ENCODE peak calls at places on chromosomes 12 and 14, in six cellular contexts. J is K562, Y is WTC11, S is HepG2, Z is H1, P is GM12878. I is an unnamed sample.

GRCh38 chr12:79187032-79187431 is 322.5 kb downstream of the SYT1 start:
- DNase-seq in P (no peak), Z (no peak), Y (no peak), J (no peak), S (no peak), I (no peak)

GRCh38 chr14:72256055-72256454 is 323.8 kb downstream of the RGS6 start:
- DNase-seq in Z (no peak), J (no peak), S (no peak), Y (no peak), P (no peak), I (no peak)

GRCh38 chr14:100873083-100873482 is 30.4 kb downstream of the RTL1 start:
- DNase-seq in S (no peak), Z (no peak), Y (no peak), P (no peak), J (peak; percentile 11), I (no peak)

GRCh38 chr14:77116194-77116817 is 18.2 kb downstream of the CIPC start:
- DNase-seq in J (no peak), P (no peak), Z (no peak), S (no peak), Y (no peak), I (no peak)

GRCh38 chr12:88715673-88716072 is 135.4 kb upstream of the KITLG start:
- DNase-seq in J (no peak), Z (no peak), P (no peak), Y (no peak), S (no peak), I (no peak)

GRCh38 chr12:108587826-108588225 is 10.1 kb downstream of the TMEM119 start:
- DNase-seq in J (no peak), Y (no peak), P (no peak), Z (no peak), S (no peak), I (no peak)

GRCh38 chr12:53069621-53070410 is 9.4 kb downstream of the SPRYD3 start:
- DNase-seq in S (no peak), Y (no peak), P (no peak), Z (no peak), J (no peak), I (no peak)

GRCh38 chr12:14278294-14278953 is 87.1 kb upstream of the ATF7IP start:
- DNase-seq in Z (no peak), P (no peak), J (no peak), S (no peak), Y (no peak), I (no peak)

GRCh38 chr14:60862283-60862682 is 118.6 kb downstream of the TRMT5 start:
- DNase-seq in J (no peak), Y (no peak), P (no peak), Z (no peak), S (no peak), I (no peak)

GRCh38 chr12:28223853-28224252 is 33.6 kb downstream of the CCDC91 start:
- DNase-seq in S (no peak), Y (no peak), Z (no peak), J (no peak), P (no peak), I (no peak)

GRCh38 chr12:122909442-122910288 is 13.7 kb upstream of the VPS37B start:
- DNase-seq in P (no peak), Z (no peak), Y (no peak), S (no peak), J (no peak), I (peak; percentile 45)

GRCh38 chr14:45531022-45531421 is 278.0 kb upstream of the MIS18BP1 start:
- DNase-seq in S (no peak), P (no peak), Z (no peak), J (no peak), Y (no peak), I (no peak)

GRCh38 chr12:40101747-40102146 is 4.1 kb downstream of the SLC2A13 start:
- DNase-seq in Y (no peak), J (no peak), Z (no peak), S (no peak), P (no peak), I (no peak)

GRCh38 chr12:106035421-106035820 is 103.3 kb downstream of the NUAK1 start:
- DNase-seq in S (no peak), P (no peak), Y (no peak), Z (no peak), J (no peak), I (no peak)

GRCh38 chr12:54026640-54027441 is 1.4 kb upstream of the HOXC6 start:
- DNase-seq in Z (no peak), P (no peak), Y (no peak), S (no peak), J (no peak), I (no peak)

GRCh38 chr12:47870175-47870781 is 34.5 kb downstream of the VDR start:
- DNase-seq in J (peak; percentile 41), S (peak; percentile 54), Y (peak; percentile 68), P (peak; percentile 43), Z (peak; percentile 56), I (peak; percentile 75)

GRCh38 chr14:38808734-38809455 is 294.1 kb downstream of the SEC23A start:
- DNase-seq in J (no peak), Y (peak; percentile 33), Z (peak; percentile 60), S (peak; percentile 21), P (no peak), I (peak; percentile 17)

GRCh38 chr12:15256760-15257159 is 35.5 kb upstream of the RERG start:
- DNase-seq in Z (no peak), S (no peak), J (no peak), P (no peak), Y (no peak), I (no peak)

GRCh38 chr14:61471297-61471980 is 150.1 kb downstream of the PRKCH start:
- DNase-seq in S (no peak), J (no peak), Z (no peak), P (no peak), Y (no peak), I (no peak)

GRCh38 chr14:33568935-33569579 is 381.8 kb downstream of the EGLN3 start:
- DNase-seq in Y (no peak), P (no peak), S (no peak), J (no peak), Z (no peak), I (no peak)

GRCh38 chr14:44162197-44162596 is 344.9 kb downstream of the FSCB start:
- DNase-seq in Y (no peak), P (no peak), Z (no peak), S (peak; percentile 33), J (no peak), I (peak; percentile 17)

GRCh38 chr12:102964872-102965271 is 7.4 kb downstream of the ASCL1 start:
- DNase-seq in S (no peak), P (no peak), Y (peak; percentile 70), Z (peak; percentile 69), J (no peak), I (peak; percentile 80)

GRCh38 chr12:97943359-97943758 is 480.8 kb downstream of the RMST start:
- DNase-seq in S (no peak), P (no peak), Z (no peak), Y (no peak), J (no peak), I (peak; percentile 21)

GRCh38 chr12:81337891-81338290 is 260.0 kb downstream of the ACSS3 start:
- DNase-seq in Y (no peak), J (no peak), P (no peak), Z (no peak), S (no peak), I (no peak)
- TF ChIP-seq CTCF in Y (no peak), J (no peak), P (no peak), Z (no peak), S (no peak), I (no peak)

GRCh38 chr14:51654549-51654879 is 2.8 kb downstream of the FRMD6 start:
- DNase-seq in J (no peak), Y (no peak), Z (no peak), S (no peak), P (no peak), I (no peak)

GRCh38 chr14:51651388-51652167 is at the start of gene FRMD6:
- DNase-seq in J (peak; percentile 88), Z (peak; percentile 89), S (peak; percentile 68), P (peak; percentile 26), Y (peak; percentile 89), I (peak; percentile 92)

GRCh38 chr14:51653096-51653814 is 1.5 kb downstream of the FRMD6 start:
- DNase-seq in Z (no peak), Y (no peak), S (no peak), P (no peak), J (peak; percentile 6), I (peak; percentile 67)

GRCh38 chr14:51652168-51653095 is 722 bp downstream of the FRMD6 start:
- DNase-seq in S (no peak), Y (peak; percentile 61), Z (peak; percentile 83), J (peak; percentile 17), P (no peak), I (peak; percentile 71)

GRCh38 chr14:51653855-51654548 is 2.3 kb downstream of the FRMD6 start:
- DNase-seq in Z (no peak), Y (no peak), S (no peak), J (no peak), P (no peak), I (no peak)
- TF ChIP-seq CREB1 in Z (no peak), Y (no peak), S (no peak), J (no peak), P (no peak), I (no peak)

GRCh38 chr12:49121047-49121696 is 10.0 kb downstream of the TUBA1B start:
- DNase-seq in S (peak; percentile 79), Z (peak; percentile 56), Y (peak; percentile 45), P (no peak), J (peak; percentile 41), I (peak; percentile 84)
- TF ChIP-seq CTCF in S (peak; percentile 88), Z (peak; percentile 80), Y (no peak), P (peak; percentile 36), J (peak; percentile 58), I (peak; percentile 69)

GRCh38 chr14:58737511-58737910 is 99.7 kb downstream of the DACT1 start:
- DNase-seq in J (no peak), Z (no peak), S (no peak), P (no peak), Y (no peak), I (no peak)
- TF ChIP-seq CREB1 in J (no peak), Z (no peak), S (no peak), P (no peak), Y (no peak), I (no peak)

DNA sequence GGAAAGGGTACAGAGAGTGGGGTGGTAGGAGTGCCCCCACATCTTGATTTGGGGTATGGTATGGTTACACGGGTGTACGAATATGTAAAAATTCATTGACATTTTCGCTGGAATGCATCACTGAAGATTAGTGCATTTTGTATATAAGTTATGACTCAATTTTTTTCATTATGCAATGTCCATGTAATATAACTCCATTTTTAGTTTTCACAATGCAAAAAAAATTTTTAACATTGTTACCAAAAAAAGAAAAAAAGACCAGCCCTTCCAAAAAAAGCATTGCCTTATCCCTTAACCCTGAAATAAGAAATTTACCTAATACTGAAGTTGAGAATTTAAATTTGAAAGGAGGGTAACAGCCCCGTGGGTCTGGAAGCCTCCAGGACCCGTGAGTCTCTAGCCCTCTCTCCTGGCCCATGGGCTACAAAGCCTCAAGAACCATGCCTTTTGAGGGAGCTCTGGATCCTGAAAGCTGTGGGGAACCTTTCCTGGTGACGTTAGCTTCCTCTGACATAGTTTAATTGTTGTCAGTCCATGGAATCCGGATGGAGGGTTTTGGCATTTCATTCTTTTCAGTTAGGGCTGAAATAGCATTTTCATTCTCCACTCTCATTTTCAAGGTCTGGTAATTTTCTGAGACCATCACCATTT is 55.6 kb upstream of the ACTN1 start:
- DNase-seq in P (no peak), S (no peak), Y (no peak), J (no peak), Z (no peak), I (peak; percentile 73)
- TF ChIP-seq CTCF in P (no peak), S (no peak), Y (no peak), J (peak; percentile 14), Z (peak; percentile 50), I (peak; percentile 68)

I was measured in GM23338.